ENCODE peak calls at places on chromosomes 4 and X, in six cellular contexts. One of them, this sample, is unnamed.

GRCh38 chr4:8324640-8325239 is 55.2 kb downstream of the HTRA3 start:
- DNase-seq in astrocyte of the spinal cord: no peak
- DNase-seq in fibroblast of lung: peak
- DNase-seq in thoracic aorta: no peak
- DNase-seq in pancreas: no peak
- DNase-seq in psoas muscle: no peak
- DNase-seq in this sample: no peak

GRCh38 chrX:51408462-51408861 is 75.8 kb downstream of the NUDT10 start:
- DNase-seq in astrocyte of the spinal cord: no peak
- DNase-seq in fibroblast of lung: no peak
- DNase-seq in pancreas: no peak
- DNase-seq in psoas muscle: no peak
- DNase-seq in thoracic aorta: no peak
- DNase-seq in this sample: no peak

GRCh38 chrX:106042296-106042695 is 3.8 kb upstream of the SERPINA7 start:
- DNase-seq in psoas muscle: no peak
- DNase-seq in astrocyte of the spinal cord: no peak
- DNase-seq in thoracic aorta: no peak
- DNase-seq in pancreas: no peak
- DNase-seq in fibroblast of lung: no peak
- DNase-seq in this sample: no peak

GRCh38 chr4:77433102-77433733 is 172.4 kb upstream of the CXCL13 start:
- DNase-seq in thoracic aorta: no peak
- DNase-seq in psoas muscle: no peak
- DNase-seq in astrocyte of the spinal cord: peak
- DNase-seq in fibroblast of lung: peak
- DNase-seq in pancreas: no peak
- DNase-seq in this sample: peak

GRCh38 chr4:39464886-39465501 is 6.1 kb downstream of the LIAS start:
- DNase-seq in thoracic aorta: no peak
- DNase-seq in fibroblast of lung: peak
- DNase-seq in pancreas: no peak
- DNase-seq in astrocyte of the spinal cord: peak
- DNase-seq in psoas muscle: no peak
- DNase-seq in this sample: peak

GRCh38 chr4:121096629-121097028 is 24.3 kb upstream of the NDNF start:
- DNase-seq in psoas muscle: no peak
- DNase-seq in pancreas: no peak
- DNase-seq in thoracic aorta: no peak
- DNase-seq in fibroblast of lung: peak
- DNase-seq in astrocyte of the spinal cord: peak
- DNase-seq in this sample: no peak

GRCh38 chr4:34422472-34422871 is 1821.8 kb downstream of the ARAP2 start:
- DNase-seq in fibroblast of lung: peak
- DNase-seq in thoracic aorta: no peak
- DNase-seq in astrocyte of the spinal cord: peak
- DNase-seq in pancreas: no peak
- DNase-seq in psoas muscle: no peak
- DNase-seq in this sample: peak

GRCh38 chr4:69321153-69321729 is 41.0 kb downstream of the UGT2B28 start:
- DNase-seq in thoracic aorta: no peak
- DNase-seq in astrocyte of the spinal cord: no peak
- DNase-seq in psoas muscle: no peak
- DNase-seq in pancreas: peak
- DNase-seq in fibroblast of lung: no peak
- DNase-seq in this sample: peak

GRCh38 chr4:143404555-143404954 is 67.9 kb downstream of the GAB1 start:
- DNase-seq in thoracic aorta: no peak
- DNase-seq in astrocyte of the spinal cord: no peak
- DNase-seq in pancreas: no peak
- DNase-seq in fibroblast of lung: no peak
- DNase-seq in psoas muscle: no peak
- DNase-seq in this sample: no peak

GRCh38 chr4:70704333-70705145 is 16.2 kb downstream of the UTP3 start:
- DNase-seq in astrocyte of the spinal cord: peak
- DNase-seq in thoracic aorta: no peak
- DNase-seq in pancreas: peak
- DNase-seq in fibroblast of lung: peak
- DNase-seq in psoas muscle: peak
- DNase-seq in this sample: no peak

GRCh38 chr4:176435891-176436499 is 116.2 kb downstream of the SPCS3 start:
- DNase-seq in fibroblast of lung: peak
- DNase-seq in astrocyte of the spinal cord: peak
- DNase-seq in psoas muscle: no peak
- DNase-seq in thoracic aorta: no peak
- DNase-seq in pancreas: no peak
- DNase-seq in this sample: no peak

GRCh38 chr4:156771171-156771837 is 200.3 kb downstream of the PDGFC start:
- DNase-seq in thoracic aorta: peak
- DNase-seq in astrocyte of the spinal cord: peak
- DNase-seq in pancreas: peak
- DNase-seq in psoas muscle: no peak
- DNase-seq in fibroblast of lung: peak
- DNase-seq in this sample: peak

GRCh38 chr4:107939307-107939706 is 8.0 kb downstream of the CYP2U1 start:
- DNase-seq in thoracic aorta: no peak
- DNase-seq in psoas muscle: no peak
- DNase-seq in astrocyte of the spinal cord: peak
- DNase-seq in fibroblast of lung: peak
- DNase-seq in pancreas: no peak
- DNase-seq in this sample: no peak

GRCh38 chrX:10509397-10509796 is 111.0 kb downstream of the MID1 start:
- DNase-seq in pancreas: no peak
- DNase-seq in fibroblast of lung: no peak
- DNase-seq in psoas muscle: no peak
- DNase-seq in astrocyte of the spinal cord: no peak
- DNase-seq in thoracic aorta: no peak
- DNase-seq in this sample: no peak

GRCh38 chrX:35046646-35047231 is 104.1 kb downstream of the FAM47B start:
- DNase-seq in thoracic aorta: no peak
- DNase-seq in astrocyte of the spinal cord: no peak
- DNase-seq in pancreas: no peak
- DNase-seq in fibroblast of lung: no peak
- DNase-seq in psoas muscle: no peak
- DNase-seq in this sample: no peak

GRCh38 chr4:30721353-30722091 is 1.4 kb downstream of the PCDH7 start:
- DNase-seq in astrocyte of the spinal cord: peak
- DNase-seq in fibroblast of lung: peak
- DNase-seq in psoas muscle: peak
- DNase-seq in pancreas: peak
- DNase-seq in thoracic aorta: no peak
- DNase-seq in this sample: no peak
- H3K4me3 ChIP-seq in astrocyte of the spinal cord: peak
- H3K4me3 ChIP-seq in fibroblast of lung: peak
- H3K4me3 ChIP-seq in psoas muscle: peak
- H3K4me3 ChIP-seq in pancreas: no peak
- H3K4me3 ChIP-seq in thoracic aorta: peak
- H3K4me3 ChIP-seq in this sample: peak

DNA sequence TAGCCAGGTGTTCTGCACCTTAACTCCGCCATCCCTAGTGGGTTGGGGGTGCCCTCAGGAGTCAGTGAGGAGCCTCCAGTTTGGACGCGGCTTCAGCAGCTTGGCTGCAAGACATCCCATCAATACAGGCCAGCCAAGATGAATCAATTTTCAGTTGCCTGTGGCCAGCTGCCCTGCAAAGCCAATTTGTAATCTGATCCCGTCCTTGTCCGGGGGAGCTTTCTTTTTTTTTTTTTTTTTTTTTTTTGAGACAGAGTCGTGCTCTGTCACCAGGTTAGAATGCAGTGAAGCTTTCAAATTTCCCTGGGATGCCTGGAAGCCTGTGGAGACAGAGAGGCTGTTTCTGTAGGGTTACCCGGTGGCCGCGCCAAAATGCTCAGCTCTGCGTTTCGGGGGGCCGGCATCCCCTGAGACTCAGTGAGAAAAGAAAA is 192.5 kb downstream of the ASMT start:
- DNase-seq in pancreas: no peak
- DNase-seq in thoracic aorta: no peak
- DNase-seq in astrocyte of the spinal cord: peak
- DNase-seq in fibroblast of lung: peak
- DNase-seq in psoas muscle: no peak
- DNase-seq in this sample: peak
- H3K4me3 ChIP-seq in pancreas: no peak
- H3K4me3 ChIP-seq in thoracic aorta: no peak
- H3K4me3 ChIP-seq in astrocyte of the spinal cord: no peak
- H3K4me3 ChIP-seq in fibroblast of lung: no peak
- H3K4me3 ChIP-seq in psoas muscle: no peak
- H3K4me3 ChIP-seq in this sample: no peak

GRCh38 chr4:54658321-54659093 is 750 bp downstream of the KIT start:
- DNase-seq in fibroblast of lung: peak
- DNase-seq in psoas muscle: peak
- DNase-seq in pancreas: peak
- DNase-seq in thoracic aorta: no peak
- DNase-seq in astrocyte of the spinal cord: peak
- DNase-seq in this sample: no peak

GRCh38 chr4:54659213-54660144 is 1.7 kb downstream of the KIT start:
- DNase-seq in fibroblast of lung: peak
- DNase-seq in astrocyte of the spinal cord: peak
- DNase-seq in thoracic aorta: no peak
- DNase-seq in pancreas: peak
- DNase-seq in psoas muscle: no peak
- DNase-seq in this sample: no peak

GRCh38 chr4:54654753-54655152 is 3.0 kb upstream of the KIT start:
- DNase-seq in fibroblast of lung: no peak
- DNase-seq in psoas muscle: no peak
- DNase-seq in astrocyte of the spinal cord: no peak
- DNase-seq in thoracic aorta: no peak
- DNase-seq in pancreas: no peak
- DNase-seq in this sample: no peak

GRCh38 chr4:54657556-54658313 is at the start of gene KIT:
- DNase-seq in pancreas: peak
- DNase-seq in fibroblast of lung: peak
- DNase-seq in psoas muscle: peak
- DNase-seq in astrocyte of the spinal cord: peak
- DNase-seq in thoracic aorta: no peak
- DNase-seq in this sample: no peak

GRCh38 chr4:54657194-54657555 is 582 bp upstream of the KIT start:
- DNase-seq in psoas muscle: no peak
- DNase-seq in astrocyte of the spinal cord: no peak
- DNase-seq in fibroblast of lung: no peak
- DNase-seq in thoracic aorta: no peak
- DNase-seq in pancreas: no peak
- DNase-seq in this sample: no peak
- H3K4me3 ChIP-seq in psoas muscle: peak
- H3K4me3 ChIP-seq in astrocyte of the spinal cord: peak
- H3K4me3 ChIP-seq in fibroblast of lung: peak
- H3K4me3 ChIP-seq in thoracic aorta: peak
- H3K4me3 ChIP-seq in pancreas: peak
- H3K4me3 ChIP-seq in this sample: no peak

DNA sequence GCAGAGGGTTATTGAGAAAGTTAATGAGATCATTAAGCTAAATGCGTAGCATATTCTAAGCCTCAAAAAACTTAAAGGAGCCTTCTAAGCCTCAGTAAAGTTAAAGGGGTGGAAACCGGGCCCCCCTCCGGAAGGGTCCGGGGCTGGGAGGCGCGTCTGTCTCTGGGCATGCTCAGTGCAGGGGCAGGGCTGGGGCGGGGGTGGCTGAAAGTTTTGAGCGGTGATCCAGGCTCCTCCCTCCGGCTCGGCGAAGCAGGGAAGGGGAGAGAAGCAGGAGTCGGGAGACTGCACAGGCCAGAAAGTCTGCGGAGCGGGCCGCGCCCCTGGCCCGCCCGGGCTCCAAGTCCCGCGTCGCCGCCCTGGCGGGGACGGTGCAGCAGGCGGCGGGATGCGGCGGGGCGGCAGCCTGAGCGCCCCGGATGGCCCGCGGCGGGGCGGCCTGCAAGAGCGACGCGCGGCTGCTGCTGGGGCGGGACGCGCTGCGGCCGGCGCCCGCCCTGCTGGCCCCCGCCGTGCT is at the start of gene EVC:
- DNase-seq in psoas muscle: peak
- DNase-seq in astrocyte of the spinal cord: peak
- DNase-seq in pancreas: peak
- DNase-seq in thoracic aorta: peak
- DNase-seq in fibroblast of lung: peak
- DNase-seq in this sample: peak
- H3K4me3 ChIP-seq in psoas muscle: peak
- H3K4me3 ChIP-seq in astrocyte of the spinal cord: peak
- H3K4me3 ChIP-seq in pancreas: peak
- H3K4me3 ChIP-seq in thoracic aorta: peak
- H3K4me3 ChIP-seq in fibroblast of lung: peak
- H3K4me3 ChIP-seq in this sample: peak

This sample was measured in skeletal muscle cell.